ENCODE peak calls at places on chromosomes 13 and 19, in nine cellular contexts. M, C, D, Q, A, L, T, B and H are unnamed samples.

GRCh38 chr13:113083402-113084061 is 22.1 kb upstream of the F7 start:
- DNase-seq in A (peak; percentile 20), L (no peak), D (peak; percentile 50), B (peak; percentile 52), M (peak; percentile 42), C (peak; percentile 76), Q (no peak), T (no peak), H (no peak)

GRCh38 chr19:547117-547516 is 3.3 kb downstream of the GZMM start:
- DNase-seq in M (no peak), B (no peak), A (no peak), D (no peak), T (no peak), L (no peak), C (no peak), Q (no peak), H (no peak)

GRCh38 chr19:54606891-54607781 is 13.7 kb downstream of the LILRA1 start:
- DNase-seq in L (no peak), Q (no peak), M (no peak), B (no peak), T (no peak), C (no peak), A (no peak), D (no peak), H (no peak)

GRCh38 chr13:33610471-33611015 is 207.4 kb upstream of the RFC3 start:
- DNase-seq in L (no peak), Q (no peak), B (no peak), C (peak; percentile 78), M (no peak), A (no peak), D (peak; percentile 10), T (no peak), H (no peak)

GRCh38 chr19:46204008-46204407 is 25.5 kb upstream of the IGFL1 start:
- DNase-seq in A (no peak), L (no peak), C (no peak), M (no peak), D (no peak), Q (no peak), T (no peak), B (no peak), H (no peak)

GRCh38 chr13:99916366-99917103 is 55.0 kb downstream of the ZIC5 start:
- DNase-seq in M (peak; percentile 73), D (no peak), L (peak; percentile 38), A (no peak), Q (peak; percentile 57), C (no peak), B (peak; percentile 69), T (no peak), H (peak; percentile 80)

GRCh38 chr19:52961981-52962380 is 700 bp downstream of the ZNF816 start:
- DNase-seq in L (no peak), M (no peak), A (no peak), T (no peak), Q (no peak), C (no peak), B (peak; percentile 7), D (no peak), H (no peak)

GRCh38 chr19:44113784-44114390 is 688 bp downstream of the ZNF225 start:
- DNase-seq in D (no peak), C (no peak), Q (no peak), B (no peak), L (peak; percentile 13), M (no peak), A (no peak), T (no peak), H (no peak)

GRCh38 chr13:80873589-80873988 is 532.7 kb upstream of the SPRY2 start:
- DNase-seq in Q (no peak), A (no peak), B (peak; percentile 7), L (no peak), T (no peak), M (no peak), C (no peak), D (no peak), H (no peak)

GRCh38 chr19:53518061-53518460 is 19.9 kb upstream of the ZNF331 start:
- DNase-seq in C (no peak), M (no peak), T (no peak), A (no peak), Q (no peak), D (no peak), B (no peak), L (no peak), H (no peak)

GRCh38 chr13:80037505-80037888 is 303.4 kb downstream of the SPRY2 start:
- DNase-seq in D (no peak), B (peak; percentile 84), A (no peak), M (no peak), C (no peak), L (no peak), Q (peak; percentile 68), T (no peak), H (no peak)

GRCh38 chr19:55454787-55455243 is 6.6 kb downstream of the ISOC2 start:
- DNase-seq in T (no peak), M (no peak), Q (no peak), A (peak; percentile 82), L (peak; percentile 71), D (peak; percentile 73), C (no peak), B (peak; percentile 68), H (no peak)

DNA sequence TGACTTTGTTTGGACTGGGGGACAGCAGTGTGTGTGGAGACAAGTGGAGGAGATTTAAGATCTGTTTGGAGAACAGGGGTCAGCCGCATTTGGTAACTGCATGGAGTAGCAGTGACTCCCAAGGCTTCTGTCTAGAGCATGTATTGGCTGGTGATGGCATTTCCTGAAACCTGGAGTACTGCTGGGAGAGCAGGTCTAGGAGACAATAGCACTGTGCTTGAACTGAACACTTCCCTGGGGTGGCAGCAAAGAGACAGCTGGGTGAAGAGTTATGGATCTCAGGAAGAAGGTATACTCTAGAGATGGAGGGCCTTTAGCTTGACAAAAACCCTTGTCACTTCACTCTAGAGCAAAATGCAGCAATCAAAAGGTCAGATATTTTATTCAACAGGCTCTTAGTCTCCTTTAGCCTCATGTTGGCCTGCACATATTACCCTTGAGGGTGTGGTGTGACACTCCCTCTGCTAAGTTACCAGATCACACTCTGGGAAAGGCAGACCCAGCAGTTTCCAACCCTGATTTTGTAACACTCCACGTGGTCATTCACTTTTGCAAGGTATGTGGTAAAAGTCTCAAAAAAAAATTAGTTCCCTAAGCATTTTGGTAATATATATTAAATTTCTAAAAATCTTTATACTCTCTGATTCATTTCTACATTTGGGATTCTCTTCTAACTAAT is 70.2 kb downstream of the DHRS12 start:
- DNase-seq in T (no peak), C (no peak), L (no peak), D (no peak), B (no peak), M (no peak), A (no peak), Q (no peak), H (no peak)
- TF ChIP-seq CTCF in T (no peak), C (no peak), L (no peak), D (peak; percentile 30), B (no peak), M (no peak), A (no peak), Q (peak; percentile 11), H (no peak)

DNA sequence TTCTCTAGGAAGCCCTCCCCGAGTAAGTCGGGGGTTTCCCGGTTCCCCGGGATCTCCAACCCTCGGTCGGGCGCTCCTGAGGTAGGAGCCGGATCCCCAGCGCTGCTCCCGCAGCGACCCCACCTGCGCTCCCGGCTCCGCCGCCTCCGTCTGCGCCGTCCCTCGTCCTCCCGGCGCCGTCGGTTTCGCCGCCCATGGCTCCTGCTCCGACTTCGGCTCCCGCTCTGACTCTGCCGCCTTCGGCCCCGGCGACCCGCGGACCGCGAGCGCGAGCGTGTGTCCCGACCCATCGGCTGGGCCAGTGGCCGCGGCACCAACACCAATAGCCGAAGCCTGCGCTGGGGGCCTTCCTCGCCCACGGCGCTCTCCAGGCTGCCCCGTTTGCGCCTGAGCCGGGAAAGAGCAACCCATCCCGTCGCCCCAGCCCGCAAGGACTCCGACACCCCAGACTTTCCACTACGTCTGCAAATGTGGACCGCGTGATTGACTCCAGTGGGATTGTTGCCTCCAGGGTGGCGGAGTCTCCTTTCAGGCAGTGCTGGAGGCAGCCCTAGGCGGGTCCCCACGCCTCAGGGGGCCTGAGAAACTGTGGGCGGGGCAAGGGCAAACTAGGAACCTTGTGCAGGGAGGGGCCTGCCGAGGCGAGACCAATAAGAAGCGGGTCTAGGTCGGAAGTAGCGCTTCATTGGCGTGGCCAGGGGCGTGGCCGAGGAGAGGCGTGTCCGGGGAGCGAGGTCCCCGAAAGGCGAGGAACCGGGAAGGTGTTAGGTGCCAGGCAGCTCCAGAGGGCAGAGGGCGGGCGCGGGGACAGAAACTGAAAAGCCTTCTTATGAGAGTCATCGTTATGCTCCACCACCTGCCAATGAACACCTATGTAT is at the start of gene CACTIN:
- DNase-seq in L (peak; percentile 97), D (peak; percentile 99), Q (peak; percentile 89), M (peak; percentile 96), C (peak; percentile 99), A (peak; percentile 98), T (peak; percentile 94), B (peak; percentile 95), H (peak; percentile 100)
- TF ChIP-seq CTCF in L (no peak), D (no peak), Q (no peak), M (no peak), C (no peak), A (no peak), T (no peak), B (no peak), H (no peak)

DNA sequence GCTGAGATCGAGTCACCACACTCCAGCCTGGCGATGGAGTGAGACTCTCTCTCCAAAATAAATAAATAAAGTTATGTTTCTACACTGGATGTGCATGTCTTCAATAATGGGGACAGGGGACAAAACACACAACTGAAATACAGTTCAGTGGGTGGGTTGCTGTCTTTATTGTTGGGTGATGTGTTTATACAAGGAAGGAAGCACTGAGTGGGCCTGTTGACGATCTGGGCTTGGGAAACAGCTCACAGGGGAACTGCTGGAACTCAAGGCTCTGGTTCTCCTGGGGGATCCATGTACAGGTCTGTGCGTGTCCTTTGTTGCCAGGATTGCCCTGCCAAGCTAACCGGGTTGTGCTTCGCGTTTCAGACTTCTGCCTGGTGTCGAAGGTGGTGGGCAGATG is 18.9 kb downstream of the SPINT2 start:
- DNase-seq in Q (no peak), D (no peak), A (no peak), T (no peak), M (no peak), L (no peak), C (no peak), B (no peak), H (no peak)
- TF ChIP-seq CTCF in Q (no peak), D (no peak), A (no peak), T (no peak), M (no peak), L (no peak), C (no peak), B (no peak), H (no peak)

GRCh38 chr13:106118050-106118449 is 417.4 kb downstream of the EFNB2 start:
- DNase-seq in A (no peak), M (no peak), T (no peak), L (no peak), B (no peak), D (no peak), C (no peak), Q (no peak), H (no peak)

GRCh38 chr13:106118996-106119395 is 416.5 kb downstream of the EFNB2 start:
- DNase-seq in D (no peak), A (no peak), L (no peak), B (no peak), M (no peak), Q (no peak), C (no peak), T (no peak), H (no peak)

GRCh38 chr13:106122234-106122633 is 413.2 kb downstream of the EFNB2 start:
- DNase-seq in C (no peak), B (no peak), Q (no peak), T (no peak), L (no peak), M (no peak), A (no peak), D (no peak), H (no peak)

GRCh38 chr13:106117640-106118039 is 417.8 kb downstream of the EFNB2 start:
- DNase-seq in B (no peak), L (no peak), M (no peak), C (no peak), A (no peak), T (no peak), D (no peak), Q (no peak), H (no peak)

GRCh38 chr13:106121173-106121754 is 414.2 kb downstream of the EFNB2 start:
- DNase-seq in C (no peak), B (peak; percentile 70), M (no peak), T (no peak), A (no peak), Q (no peak), D (no peak), L (no peak), H (no peak)
- TF ChIP-seq CTCF in C (no peak), B (no peak), M (no peak), T (no peak), A (no peak), Q (no peak), D (no peak), L (no peak), H (no peak)